ENCODE peak calls at places on chromosomes 12 and 14, in ten cellular contexts. G, T, U, X, L, J, R, K, V and F are unnamed samples.

GRCh38 chr14:34138175-34138574 is 187.3 kb upstream of the EGLN3 start:
- DNase-seq in G (no peak), T (no peak), U (no peak), X (no peak), L (no peak), J (no peak), R (no peak), K (no peak), V (no peak), F (no peak)

GRCh38 chr14:103696027-103696402 is 19.2 kb downstream of the XRCC3 start:
- DNase-seq in G (no peak), T (no peak), U (no peak), X (no peak), L (no peak), J (no peak), R (no peak), K (no peak), V (no peak), F (no peak)

GRCh38 chr12:95277139-95277538 is 59.5 kb downstream of the VEZT start:
- DNase-seq in G (no peak), T (no peak), U (no peak), X (no peak), L (no peak), J (no peak), R (peak), K (no peak), V (no peak), F (no peak)

GRCh38 chr14:92625213-92625612 is 111.6 kb downstream of the RIN3 start:
- DNase-seq in G (no peak), T (no peak), U (no peak), X (no peak), L (no peak), J (no peak), R (peak), K (no peak), V (no peak), F (no peak)

GRCh38 chr12:3170423-3171194 is 93.4 kb downstream of the TSPAN9 start:
- DNase-seq in G (no peak), T (no peak), U (no peak), X (no peak), L (no peak), J (no peak), R (peak), K (no peak), V (no peak), F (no peak)

GRCh38 chr14:34858765-34859164 is 16.4 kb downstream of the BAZ1A start:
- DNase-seq in G (no peak), T (no peak), U (no peak), X (no peak), L (no peak), J (no peak), R (no peak), K (no peak), V (no peak), F (no peak)

GRCh38 chr14:95290769-95291440 is 28.8 kb downstream of the CLMN start:
- DNase-seq in G (no peak), T (no peak), U (no peak), X (peak), L (peak), J (no peak), R (no peak), K (no peak), V (peak), F (peak)

GRCh38 chr14:100140452-100141132 is 18.9 kb downstream of the DEGS2 start:
- DNase-seq in G (no peak), T (no peak), U (no peak), X (no peak), L (peak), J (no peak), R (no peak), K (no peak), V (no peak), F (no peak)

GRCh38 chr14:21860172-21860571 is 186.6 kb upstream of the OR4E1 start:
- DNase-seq in G (peak), T (peak), U (no peak), X (no peak), L (peak), J (no peak), R (no peak), K (no peak), V (no peak), F (no peak)

GRCh38 chr12:100216337-100216736 is 15.7 kb downstream of the ACTR6 start:
- DNase-seq in G (no peak), T (no peak), U (no peak), X (no peak), L (no peak), J (no peak), R (no peak), K (no peak), V (no peak), F (no peak)

GRCh38 chr12:107296681-107297086 is 203.3 kb upstream of the CRY1 start:
- DNase-seq in G (no peak), T (no peak), U (no peak), X (no peak), L (no peak), J (no peak), R (no peak), K (no peak), V (no peak), F (no peak)

GRCh38 chr14:99902925-99903324 is 109.7 kb downstream of the EML1 start:
- DNase-seq in G (no peak), T (no peak), U (no peak), X (no peak), L (no peak), J (no peak), R (no peak), K (no peak), V (no peak), F (no peak)